ENCODE peak calls at places on chromosomes 2 and 18, in ten cellular contexts. E is T1000; D is GM04504; W is AG08396; S is left ventricle myocardium inferior; X is left cardiac atrium; F is left colon; Y is tibial nerve; L is stimulated activated CD4-positive, alpha-beta T cell treated with anti-CD3 and anti-CD28 coated beads, Interleukin-2, amount 100 ng/mL, for 48 hours; A is stimulated activated CD8-positive, alpha-beta memory T cell treated with anti-CD3 and anti-CD28 coated beads, Interleukin-2, amount 100 ng/mL, for 1 hour. O is an unnamed sample.

GRCh38 chr2:240983996-240984498 is 14.4 kb upstream of the SNED1 start:
- DNase-seq in X (no peak), Y (no peak), W (no peak), A (no peak), F (peak), S (peak), E (no peak), D (no peak), L (no peak), O (no peak)

GRCh38 chr2:230244211-230244610 is 18.7 kb downstream of the SP140 start:
- DNase-seq in D (no peak), X (no peak), L (no peak), W (no peak), E (no peak), F (no peak), A (no peak), Y (no peak), S (no peak), O (no peak)

GRCh38 chr2:105768961-105769452 is 24.3 kb downstream of the NCK2 start:
- DNase-seq in E (no peak), X (no peak), Y (no peak), D (no peak), S (no peak), L (no peak), A (no peak), F (no peak), W (no peak), O (no peak)

GRCh38 chr18:986071-986470 is 81.4 kb downstream of the ADCYAP1 start:
- DNase-seq in Y (no peak), L (no peak), W (no peak), D (no peak), X (no peak), E (no peak), A (no peak), F (no peak), S (no peak), O (no peak)

GRCh38 chr2:238129166-238130010 is 9.1 kb upstream of the KLHL30 start:
- DNase-seq in W (no peak), A (no peak), X (peak), F (no peak), Y (no peak), E (no peak), S (no peak), D (no peak), L (no peak), O (no peak)

GRCh38 chr2:129074526-129074925 is 755.9 kb upstream of the HS6ST1 start:
- DNase-seq in A (no peak), F (no peak), D (no peak), S (no peak), L (no peak), X (no peak), W (no peak), Y (no peak), E (no peak), O (no peak)

GRCh38 chr2:43218221-43218549 is 8.2 kb downstream of the ZFP36L2 start:
- DNase-seq in E (no peak), D (no peak), S (no peak), Y (peak), L (no peak), F (no peak), A (no peak), W (peak), X (no peak), O (no peak)

GRCh38 chr2:47558116-47559078 is 155.4 kb downstream of the MSH2 start:
- DNase-seq in W (no peak), L (no peak), A (no peak), D (no peak), X (peak), S (no peak), Y (no peak), F (no peak), E (no peak), O (no peak)

GRCh38 chr2:239067196-239067865 is 219.4 kb downstream of the TWIST2 start:
- DNase-seq in S (no peak), L (no peak), Y (no peak), A (no peak), W (no peak), E (no peak), X (no peak), D (no peak), F (no peak), O (no peak)

GRCh38 chr2:154240316-154240715 is 368.6 kb downstream of the GALNT13 start:
- DNase-seq in E (no peak), A (no peak), S (no peak), Y (no peak), D (no peak), X (no peak), F (no peak), L (no peak), W (no peak), O (no peak)

GRCh38 chr2:220434365-220434764 is 806.9 kb downstream of the SLC4A3 start:
- DNase-seq in D (no peak), S (no peak), F (no peak), X (no peak), E (peak), A (no peak), L (no peak), Y (no peak), W (peak), O (peak)

GRCh38 chr2:110101911-110102774 is 13.5 kb downstream of the MALL start:
- DNase-seq in D (no peak), S (no peak), X (no peak), F (no peak), Y (no peak), A (no peak), E (no peak), W (no peak), L (no peak), O (peak)

GRCh38 chr2:96325884-96326255 is 753 bp downstream of the ITPRIPL1 start:
- DNase-seq in W (no peak), F (no peak), A (no peak), X (no peak), D (no peak), S (no peak), L (peak), Y (no peak), E (no peak), O (no peak)

GRCh38 chr2:170747921-170748320 is 22.3 kb upstream of the ERICH2 start:
- DNase-seq in S (no peak), D (no peak), Y (no peak), A (no peak), W (peak), X (no peak), E (no peak), L (no peak), F (no peak), O (peak)

GRCh38 chr2:38154395-38154794 is 78.4 kb upstream of the CYP1B1 start:
- DNase-seq in F (no peak), W (no peak), D (no peak), L (no peak), X (no peak), E (no peak), Y (no peak), S (no peak), A (no peak), O (no peak)

GRCh38 chr18:11872479-11873136 is 21.4 kb downstream of the CHMP1B start:
- DNase-seq in W (peak), F (no peak), E (no peak), S (no peak), Y (no peak), D (no peak), A (no peak), L (no peak), X (no peak), O (peak)

GRCh38 chr2:44246436-44246835 is 28.8 kb upstream of the SLC3A1 start:
- DNase-seq in E (no peak), A (no peak), W (no peak), Y (no peak), S (no peak), X (no peak), F (no peak), D (no peak), L (no peak), O (no peak)

GRCh38 chr2:60948926-60949579 is 67.7 kb downstream of the REL start:
- DNase-seq in Y (no peak), L (no peak), D (no peak), W (no peak), E (no peak), F (no peak), S (no peak), A (no peak), X (no peak), O (no peak)

GRCh38 chr18:11412790-11413189 is 196.6 kb upstream of the SLC35G4 start:
- DNase-seq in E (no peak), Y (no peak), D (peak), F (no peak), L (no peak), A (no peak), S (no peak), W (no peak), X (no peak), O (no peak)

GRCh38 chr18:11533513-11533890 is 75.9 kb upstream of the SLC35G4 start:
- DNase-seq in F (no peak), D (no peak), A (no peak), X (no peak), Y (no peak), L (no peak), S (no peak), W (no peak), E (no peak), O (no peak)

GRCh38 chr2:69084492-69084891 is 71.5 kb downstream of the ANTXR1 start:
- DNase-seq in S (no peak), E (no peak), F (no peak), Y (no peak), L (no peak), W (no peak), A (no peak), X (no peak), D (no peak), O (no peak)

GRCh38 chr2:11286749-11287148 is 57.7 kb downstream of the ROCK2 start:
- DNase-seq in X (no peak), W (peak), E (no peak), F (no peak), L (no peak), Y (no peak), S (no peak), D (peak), A (no peak), O (peak)

GRCh38 chr2:198657520-198658121 is 800.1 kb downstream of the SATB2 start:
- DNase-seq in F (peak), Y (no peak), X (no peak), S (no peak), A (no peak), E (no peak), L (no peak), D (no peak), W (peak), O (peak)

GRCh38 chr2:219000569-219000960 is 7.3 kb upstream of the CRYBA2 start:
- DNase-seq in F (no peak), E (no peak), W (no peak), L (no peak), D (no peak), S (no peak), A (no peak), Y (no peak), X (no peak), O (no peak)

GRCh38 chr2:209661286-209661685 is 110.3 kb upstream of the UNC80 start:
- DNase-seq in W (no peak), S (no peak), Y (no peak), D (no peak), L (no peak), X (no peak), A (no peak), F (no peak), E (no peak), O (no peak)

GRCh38 chr2:133434962-133435668 is 133.1 kb downstream of the NCKAP5 start:
- DNase-seq in F (no peak), A (no peak), E (peak), S (peak), D (no peak), Y (no peak), W (no peak), X (peak), L (no peak), O (peak)

GRCh38 chr2:151795646-151796240 is 32.5 kb downstream of the ARL5A start:
- DNase-seq in F (no peak), S (no peak), X (no peak), W (no peak), Y (no peak), A (no peak), L (no peak), D (no peak), E (no peak), O (no peak)

GRCh38 chr2:42337846-42338566 is 23.0 kb downstream of the COX7A2L start:
- DNase-seq in Y (no peak), L (no peak), E (no peak), S (no peak), W (no peak), F (no peak), D (no peak), X (no peak), A (no peak), O (no peak)

O was measured in RKO.